ENCODE peak calls at places on chromosomes 5 and 9, in four cellular contexts. I is heart left ventricle, Y is body of pancreas, N is colonic mucosa. R is an unnamed sample.

GRCh38 chr9:81465468-81466002 is 223.8 kb downstream of the TLE1 start:
- DNase-seq in I (no peak), Y (no peak), N (no peak), R (no peak)

GRCh38 chr5:41857989-41858388 is 12.2 kb downstream of the OXCT1 start:
- DNase-seq in Y (no peak), N (no peak), I (no peak), R (no peak)

GRCh38 chr9:4596165-4596922 is 65.8 kb upstream of the PLPP6 start:
- DNase-seq in I (no peak), N (no peak), Y (no peak), R (no peak)

GRCh38 chr9:111944467-111944866 is 47.9 kb downstream of the UGCG start:
- DNase-seq in I (no peak), N (no peak), Y (no peak), R (no peak)

GRCh38 chr9:107890921-107891465 is 401.4 kb upstream of the KLF4 start:
- DNase-seq in I (no peak), N (no peak), Y (no peak), R (no peak)

GRCh38 chr9:91001146-91001611 is 199.6 kb downstream of the SYK start:
- DNase-seq in N (no peak), Y (peak), I (no peak), R (no peak)

GRCh38 chr5:180959661-180960060 is 29.0 kb upstream of the BTNL3 start:
- DNase-seq in Y (peak), I (no peak), N (no peak), R (no peak)

GRCh38 chr9:114553202-114553601 is 34.4 kb upstream of the ATP6V1G1 start:
- DNase-seq in I (no peak), Y (no peak), N (no peak), R (no peak)

GRCh38 chr5:5678909-5679308 is 256.4 kb downstream of the ICE1 start:
- DNase-seq in Y (peak), I (peak), N (no peak), R (no peak)

GRCh38 chr5:83815661-83816060 is 95.0 kb upstream of the HAPLN1 start:
- DNase-seq in I (no peak), Y (no peak), N (no peak), R (no peak)

GRCh38 chr5:2709996-2710689 is 41.3 kb downstream of the IRX2 start:
- DNase-seq in N (no peak), I (no peak), Y (no peak), R (no peak)

GRCh38 chr5:74889523-74890105 is 23.4 kb upstream of the FAM169A start:
- DNase-seq in N (no peak), Y (no peak), I (no peak), R (no peak)

GRCh38 chr5:93677344-93678021 is 63.9 kb downstream of the POU5F2 start:
- DNase-seq in I (peak), N (no peak), Y (peak), R (peak)

GRCh38 chr5:97297063-97297715 is 114.1 kb upstream of the RIOK2 start:
- DNase-seq in N (peak), I (no peak), Y (no peak), R (no peak)

GRCh38 chr9:131273146-131273545 is 3.2 kb downstream of the FAM78A start:
- DNase-seq in Y (no peak), I (peak), N (no peak), R (no peak)
- H3K4me3 ChIP-seq in Y (no peak), I (peak), N (peak), R (no peak)

GRCh38 chr9:112971415-112971814 is 40.6 kb downstream of the ZNF883 start:
- DNase-seq in Y (no peak), I (no peak), N (peak), R (no peak)

GRCh38 chr9:112969730-112970129 is 42.3 kb downstream of the ZNF883 start:
- DNase-seq in Y (no peak), I (no peak), N (no peak), R (no peak)

GRCh38 chr9:112970939-112971338 is 41.1 kb downstream of the ZNF883 start:
- DNase-seq in N (no peak), I (no peak), Y (no peak), R (no peak)
- TF ChIP-seq CTCF in N (no peak), I (no peak), Y (no peak), R (no peak)

GRCh38 chr9:20984471-20984870 is 47.0 kb downstream of the HACD4 start:
- DNase-seq in Y (no peak), N (no peak), I (no peak), R (peak)
- H3K4me3 ChIP-seq in Y (no peak), N (no peak), I (no peak), R (no peak)

GRCh38 chr5:59486508-59486907 is 407.0 kb downstream of the PDE4D start:
- DNase-seq in N (no peak), Y (no peak), I (no peak), R (no peak)
- TF ChIP-seq CTCF in N (no peak), Y (no peak), I (no peak), R (no peak)

GRCh38 chr5:132813599-132814440 is 718 bp downstream of the SOWAHA start:
- DNase-seq in I (no peak), N (peak), Y (peak), R (no peak)
- H3K4me3 ChIP-seq in I (peak), N (peak), Y (no peak), R (peak)

DNA sequence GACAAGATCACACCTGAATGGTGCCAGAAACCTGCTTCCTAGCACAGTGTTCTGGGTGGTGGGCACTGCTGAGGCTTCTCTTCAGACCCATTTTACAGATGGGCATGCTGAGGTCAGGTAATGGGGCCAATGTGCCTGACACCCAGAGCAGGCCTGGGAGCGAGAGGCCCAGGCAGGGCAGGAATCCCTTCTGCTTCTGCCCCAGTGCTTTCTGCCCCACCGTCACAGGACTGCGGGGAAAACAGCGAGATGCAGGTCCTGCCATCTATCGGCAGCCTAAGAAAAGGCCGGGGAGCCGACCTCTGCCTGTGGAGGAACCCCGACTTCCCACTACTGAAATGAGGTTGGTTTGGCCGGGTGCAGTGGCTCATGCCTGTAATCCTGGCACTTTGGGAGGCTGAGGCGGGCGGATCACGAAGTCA is 22.8 kb upstream of the RNU6ATAC start:
- DNase-seq in N (no peak), I (peak), Y (no peak), R (no peak)
- TF ChIP-seq CTCF in N (no peak), I (no peak), Y (no peak), R (no peak)

GRCh38 chr5:126675338-126675737 is 74.6 kb downstream of the PHAX start:
- DNase-seq in N (no peak), Y (no peak), I (no peak), R (no peak)

GRCh38 chr5:126674145-126674544 is 73.4 kb downstream of the PHAX start:
- DNase-seq in I (no peak), N (peak), Y (no peak), R (no peak)

GRCh38 chr5:126676195-126676624 is 75.5 kb downstream of the PHAX start:
- DNase-seq in Y (peak), I (no peak), N (peak), R (no peak)

GRCh38 chr5:126677101-126677500 is 76.4 kb downstream of the PHAX start:
- DNase-seq in N (no peak), Y (no peak), I (no peak), R (no peak)

GRCh38 chr5:126673477-126673876 is 72.7 kb downstream of the PHAX start:
- DNase-seq in Y (no peak), I (no peak), N (peak), R (no peak)
- H3K4me3 ChIP-seq in Y (no peak), I (no peak), N (peak), R (no peak)

R was measured in AG04449.